ENCODE peak calls at places on chromosome 10, in six cellular contexts. One of them, this sample, is unnamed.

GRCh38 chr10:91579351-91579985 is 53.4 kb downstream of the PPP1R3C start:
- DNase-seq in stimulated activated CD4-positive, alpha-beta T cell treated with anti-CD3 and anti-CD28 coated beads, Interleukin-2, amount 100 ng/mL, for 24 hours: no peak
- DNase-seq in progenitor cell of endocrine pancreas: no peak
- DNase-seq in activated CD8-positive, alpha-beta T cell treated with anti-CD3 and anti-CD28 coated beads for 36 hours: no peak
- DNase-seq in neural progenitor cell: no peak
- DNase-seq in neural crest cell: no peak
- DNase-seq in this sample: no peak

GRCh38 chr10:89522463-89522862 is 12.9 kb downstream of the SLC16A12 start:
- DNase-seq in stimulated activated CD4-positive, alpha-beta T cell treated with anti-CD3 and anti-CD28 coated beads, Interleukin-2, amount 100 ng/mL, for 24 hours: no peak
- DNase-seq in progenitor cell of endocrine pancreas: no peak
- DNase-seq in activated CD8-positive, alpha-beta T cell treated with anti-CD3 and anti-CD28 coated beads for 36 hours: no peak
- DNase-seq in neural progenitor cell: no peak
- DNase-seq in neural crest cell: no peak
- DNase-seq in this sample: no peak

GRCh38 chr10:128064615-128065580 is 61.3 kb downstream of the MKI67 start:
- DNase-seq in stimulated activated CD4-positive, alpha-beta T cell treated with anti-CD3 and anti-CD28 coated beads, Interleukin-2, amount 100 ng/mL, for 24 hours: peak
- DNase-seq in progenitor cell of endocrine pancreas: no peak
- DNase-seq in activated CD8-positive, alpha-beta T cell treated with anti-CD3 and anti-CD28 coated beads for 36 hours: peak
- DNase-seq in neural progenitor cell: no peak
- DNase-seq in neural crest cell: no peak
- DNase-seq in this sample: peak

GRCh38 chr10:85657478-85658113 is 709.0 kb downstream of the GRID1 start:
- DNase-seq in stimulated activated CD4-positive, alpha-beta T cell treated with anti-CD3 and anti-CD28 coated beads, Interleukin-2, amount 100 ng/mL, for 24 hours: no peak
- DNase-seq in progenitor cell of endocrine pancreas: no peak
- DNase-seq in activated CD8-positive, alpha-beta T cell treated with anti-CD3 and anti-CD28 coated beads for 36 hours: no peak
- DNase-seq in neural progenitor cell: no peak
- DNase-seq in neural crest cell: no peak
- DNase-seq in this sample: no peak

GRCh38 chr10:103445767-103446567 is 6.2 kb downstream of the CALHM2 start:
- DNase-seq in stimulated activated CD4-positive, alpha-beta T cell treated with anti-CD3 and anti-CD28 coated beads, Interleukin-2, amount 100 ng/mL, for 24 hours: no peak
- DNase-seq in progenitor cell of endocrine pancreas: no peak
- DNase-seq in activated CD8-positive, alpha-beta T cell treated with anti-CD3 and anti-CD28 coated beads for 36 hours: no peak
- DNase-seq in neural progenitor cell: no peak
- DNase-seq in neural crest cell: no peak
- DNase-seq in this sample: no peak

GRCh38 chr10:82866424-82867020 is 991.5 kb downstream of the NRG3 start:
- DNase-seq in stimulated activated CD4-positive, alpha-beta T cell treated with anti-CD3 and anti-CD28 coated beads, Interleukin-2, amount 100 ng/mL, for 24 hours: no peak
- DNase-seq in progenitor cell of endocrine pancreas: no peak
- DNase-seq in activated CD8-positive, alpha-beta T cell treated with anti-CD3 and anti-CD28 coated beads for 36 hours: no peak
- DNase-seq in neural progenitor cell: no peak
- DNase-seq in neural crest cell: no peak
- DNase-seq in this sample: no peak

GRCh38 chr10:14353291-14353913 is 22.7 kb upstream of the FRMD4A start:
- DNase-seq in stimulated activated CD4-positive, alpha-beta T cell treated with anti-CD3 and anti-CD28 coated beads, Interleukin-2, amount 100 ng/mL, for 24 hours: no peak
- DNase-seq in progenitor cell of endocrine pancreas: no peak
- DNase-seq in activated CD8-positive, alpha-beta T cell treated with anti-CD3 and anti-CD28 coated beads for 36 hours: no peak
- DNase-seq in neural progenitor cell: no peak
- DNase-seq in neural crest cell: no peak
- DNase-seq in this sample: no peak

GRCh38 chr10:30763933-30764332 is 134.4 kb upstream of the LYZL2 start:
- DNase-seq in stimulated activated CD4-positive, alpha-beta T cell treated with anti-CD3 and anti-CD28 coated beads, Interleukin-2, amount 100 ng/mL, for 24 hours: no peak
- DNase-seq in progenitor cell of endocrine pancreas: no peak
- DNase-seq in activated CD8-positive, alpha-beta T cell treated with anti-CD3 and anti-CD28 coated beads for 36 hours: peak
- DNase-seq in neural progenitor cell: no peak
- DNase-seq in neural crest cell: no peak
- DNase-seq in this sample: peak

GRCh38 chr10:124918906-124919305 is 23.0 kb upstream of the ZRANB1 start:
- DNase-seq in stimulated activated CD4-positive, alpha-beta T cell treated with anti-CD3 and anti-CD28 coated beads, Interleukin-2, amount 100 ng/mL, for 24 hours: no peak
- DNase-seq in progenitor cell of endocrine pancreas: no peak
- DNase-seq in activated CD8-positive, alpha-beta T cell treated with anti-CD3 and anti-CD28 coated beads for 36 hours: no peak
- DNase-seq in neural progenitor cell: no peak
- DNase-seq in neural crest cell: no peak
- DNase-seq in this sample: no peak

GRCh38 chr10:52652431-52653220 is 120.0 kb downstream of the MBL2 start:
- DNase-seq in stimulated activated CD4-positive, alpha-beta T cell treated with anti-CD3 and anti-CD28 coated beads, Interleukin-2, amount 100 ng/mL, for 24 hours: no peak
- DNase-seq in progenitor cell of endocrine pancreas: no peak
- DNase-seq in activated CD8-positive, alpha-beta T cell treated with anti-CD3 and anti-CD28 coated beads for 36 hours: no peak
- DNase-seq in neural progenitor cell: no peak
- DNase-seq in neural crest cell: no peak
- DNase-seq in this sample: no peak

GRCh38 chr10:110972231-110973134 is 53.1 kb downstream of the SHOC2 start:
- DNase-seq in stimulated activated CD4-positive, alpha-beta T cell treated with anti-CD3 and anti-CD28 coated beads, Interleukin-2, amount 100 ng/mL, for 24 hours: no peak
- DNase-seq in progenitor cell of endocrine pancreas: no peak
- DNase-seq in activated CD8-positive, alpha-beta T cell treated with anti-CD3 and anti-CD28 coated beads for 36 hours: no peak
- DNase-seq in neural progenitor cell: no peak
- DNase-seq in neural crest cell: no peak
- DNase-seq in this sample: no peak

GRCh38 chr10:70715853-70716795 is 43.8 kb downstream of the ADAMTS14 start:
- DNase-seq in stimulated activated CD4-positive, alpha-beta T cell treated with anti-CD3 and anti-CD28 coated beads, Interleukin-2, amount 100 ng/mL, for 24 hours: peak
- DNase-seq in progenitor cell of endocrine pancreas: no peak
- DNase-seq in activated CD8-positive, alpha-beta T cell treated with anti-CD3 and anti-CD28 coated beads for 36 hours: peak
- DNase-seq in neural progenitor cell: peak
- DNase-seq in neural crest cell: peak
- DNase-seq in this sample: peak

GRCh38 chr10:35416628-35417625 is 80.6 kb downstream of the CCNY start:
- DNase-seq in stimulated activated CD4-positive, alpha-beta T cell treated with anti-CD3 and anti-CD28 coated beads, Interleukin-2, amount 100 ng/mL, for 24 hours: no peak
- DNase-seq in progenitor cell of endocrine pancreas: no peak
- DNase-seq in activated CD8-positive, alpha-beta T cell treated with anti-CD3 and anti-CD28 coated beads for 36 hours: peak
- DNase-seq in neural progenitor cell: peak
- DNase-seq in neural crest cell: no peak
- DNase-seq in this sample: no peak

GRCh38 chr10:82889703-82890102 is 1014.7 kb downstream of the NRG3 start:
- DNase-seq in stimulated activated CD4-positive, alpha-beta T cell treated with anti-CD3 and anti-CD28 coated beads, Interleukin-2, amount 100 ng/mL, for 24 hours: no peak
- DNase-seq in progenitor cell of endocrine pancreas: no peak
- DNase-seq in activated CD8-positive, alpha-beta T cell treated with anti-CD3 and anti-CD28 coated beads for 36 hours: no peak
- DNase-seq in neural progenitor cell: no peak
- DNase-seq in neural crest cell: no peak
- DNase-seq in this sample: no peak

GRCh38 chr10:103734731-103735130 is 120.6 kb downstream of the SH3PXD2A start:
- DNase-seq in stimulated activated CD4-positive, alpha-beta T cell treated with anti-CD3 and anti-CD28 coated beads, Interleukin-2, amount 100 ng/mL, for 24 hours: no peak
- DNase-seq in progenitor cell of endocrine pancreas: no peak
- DNase-seq in activated CD8-positive, alpha-beta T cell treated with anti-CD3 and anti-CD28 coated beads for 36 hours: no peak
- DNase-seq in neural progenitor cell: no peak
- DNase-seq in neural crest cell: no peak
- DNase-seq in this sample: no peak

GRCh38 chr10:128078136-128078969 is 47.9 kb downstream of the MKI67 start:
- DNase-seq in stimulated activated CD4-positive, alpha-beta T cell treated with anti-CD3 and anti-CD28 coated beads, Interleukin-2, amount 100 ng/mL, for 24 hours: peak
- DNase-seq in progenitor cell of endocrine pancreas: peak
- DNase-seq in activated CD8-positive, alpha-beta T cell treated with anti-CD3 and anti-CD28 coated beads for 36 hours: peak
- DNase-seq in neural progenitor cell: peak
- DNase-seq in neural crest cell: peak
- DNase-seq in this sample: no peak

GRCh38 chr10:111289467-111289866 is 212.6 kb downstream of the ADRA2A start:
- DNase-seq in stimulated activated CD4-positive, alpha-beta T cell treated with anti-CD3 and anti-CD28 coated beads, Interleukin-2, amount 100 ng/mL, for 24 hours: no peak
- DNase-seq in progenitor cell of endocrine pancreas: no peak
- DNase-seq in activated CD8-positive, alpha-beta T cell treated with anti-CD3 and anti-CD28 coated beads for 36 hours: no peak
- DNase-seq in neural progenitor cell: no peak
- DNase-seq in neural crest cell: no peak
- DNase-seq in this sample: no peak

GRCh38 chr10:103696411-103697145 is 158.8 kb downstream of the SH3PXD2A start:
- DNase-seq in stimulated activated CD4-positive, alpha-beta T cell treated with anti-CD3 and anti-CD28 coated beads, Interleukin-2, amount 100 ng/mL, for 24 hours: peak
- DNase-seq in progenitor cell of endocrine pancreas: no peak
- DNase-seq in activated CD8-positive, alpha-beta T cell treated with anti-CD3 and anti-CD28 coated beads for 36 hours: peak
- DNase-seq in neural progenitor cell: peak
- DNase-seq in neural crest cell: no peak
- DNase-seq in this sample: peak

GRCh38 chr10:48792121-48792520 is 107.4 kb downstream of the WDFY4 start:
- DNase-seq in stimulated activated CD4-positive, alpha-beta T cell treated with anti-CD3 and anti-CD28 coated beads, Interleukin-2, amount 100 ng/mL, for 24 hours: no peak
- DNase-seq in progenitor cell of endocrine pancreas: no peak
- DNase-seq in activated CD8-positive, alpha-beta T cell treated with anti-CD3 and anti-CD28 coated beads for 36 hours: no peak
- DNase-seq in neural progenitor cell: no peak
- DNase-seq in neural crest cell: no peak
- DNase-seq in this sample: no peak

GRCh38 chr10:79433324-79434222 is 11.9 kb downstream of the ZCCHC24 start:
- DNase-seq in stimulated activated CD4-positive, alpha-beta T cell treated with anti-CD3 and anti-CD28 coated beads, Interleukin-2, amount 100 ng/mL, for 24 hours: no peak
- DNase-seq in progenitor cell of endocrine pancreas: no peak
- DNase-seq in activated CD8-positive, alpha-beta T cell treated with anti-CD3 and anti-CD28 coated beads for 36 hours: no peak
- DNase-seq in neural progenitor cell: no peak
- DNase-seq in neural crest cell: no peak
- DNase-seq in this sample: no peak

GRCh38 chr10:133131053-133131452 is 29.0 kb upstream of the KNDC1 start:
- DNase-seq in stimulated activated CD4-positive, alpha-beta T cell treated with anti-CD3 and anti-CD28 coated beads, Interleukin-2, amount 100 ng/mL, for 24 hours: no peak
- DNase-seq in progenitor cell of endocrine pancreas: no peak
- DNase-seq in activated CD8-positive, alpha-beta T cell treated with anti-CD3 and anti-CD28 coated beads for 36 hours: no peak
- DNase-seq in neural progenitor cell: no peak
- DNase-seq in neural crest cell: no peak
- DNase-seq in this sample: no peak

GRCh38 chr10:97333601-97334369 is 744 bp downstream of the FRAT2 start:
- DNase-seq in stimulated activated CD4-positive, alpha-beta T cell treated with anti-CD3 and anti-CD28 coated beads, Interleukin-2, amount 100 ng/mL, for 24 hours: peak
- DNase-seq in progenitor cell of endocrine pancreas: no peak
- DNase-seq in activated CD8-positive, alpha-beta T cell treated with anti-CD3 and anti-CD28 coated beads for 36 hours: peak
- DNase-seq in neural progenitor cell: peak
- DNase-seq in neural crest cell: peak
- DNase-seq in this sample: peak

GRCh38 chr10:43715334-43715733 is 66.7 kb upstream of the ZNF32 start:
- DNase-seq in stimulated activated CD4-positive, alpha-beta T cell treated with anti-CD3 and anti-CD28 coated beads, Interleukin-2, amount 100 ng/mL, for 24 hours: no peak
- DNase-seq in progenitor cell of endocrine pancreas: no peak
- DNase-seq in activated CD8-positive, alpha-beta T cell treated with anti-CD3 and anti-CD28 coated beads for 36 hours: no peak
- DNase-seq in neural progenitor cell: no peak
- DNase-seq in neural crest cell: no peak
- DNase-seq in this sample: no peak

GRCh38 chr10:3259499-3259898 is 86.9 kb upstream of the PITRM1 start:
- DNase-seq in stimulated activated CD4-positive, alpha-beta T cell treated with anti-CD3 and anti-CD28 coated beads, Interleukin-2, amount 100 ng/mL, for 24 hours: no peak
- DNase-seq in progenitor cell of endocrine pancreas: no peak
- DNase-seq in activated CD8-positive, alpha-beta T cell treated with anti-CD3 and anti-CD28 coated beads for 36 hours: no peak
- DNase-seq in neural progenitor cell: no peak
- DNase-seq in neural crest cell: no peak
- DNase-seq in this sample: no peak

GRCh38 chr10:102485093-102485785 is 17.3 kb downstream of the ACTR1A start:
- DNase-seq in stimulated activated CD4-positive, alpha-beta T cell treated with anti-CD3 and anti-CD28 coated beads, Interleukin-2, amount 100 ng/mL, for 24 hours: no peak
- DNase-seq in progenitor cell of endocrine pancreas: no peak
- DNase-seq in activated CD8-positive, alpha-beta T cell treated with anti-CD3 and anti-CD28 coated beads for 36 hours: no peak
- DNase-seq in neural progenitor cell: no peak
- DNase-seq in neural crest cell: no peak
- DNase-seq in this sample: no peak

GRCh38 chr10:100737359-100738054 is 7.9 kb upstream of the PAX2 start:
- DNase-seq in stimulated activated CD4-positive, alpha-beta T cell treated with anti-CD3 and anti-CD28 coated beads, Interleukin-2, amount 100 ng/mL, for 24 hours: no peak
- DNase-seq in progenitor cell of endocrine pancreas: no peak
- DNase-seq in activated CD8-positive, alpha-beta T cell treated with anti-CD3 and anti-CD28 coated beads for 36 hours: no peak
- DNase-seq in neural progenitor cell: peak
- DNase-seq in neural crest cell: no peak
- DNase-seq in this sample: no peak

GRCh38 chr10:101588879-101589278 is 758 bp downstream of the DPCD start:
- DNase-seq in stimulated activated CD4-positive, alpha-beta T cell treated with anti-CD3 and anti-CD28 coated beads, Interleukin-2, amount 100 ng/mL, for 24 hours: no peak
- DNase-seq in progenitor cell of endocrine pancreas: no peak
- DNase-seq in activated CD8-positive, alpha-beta T cell treated with anti-CD3 and anti-CD28 coated beads for 36 hours: no peak
- DNase-seq in neural progenitor cell: no peak
- DNase-seq in neural crest cell: no peak
- DNase-seq in this sample: no peak

GRCh38 chr10:43114743-43115611 is 23.3 kb upstream of the CSGALNACT2 start:
- DNase-seq in stimulated activated CD4-positive, alpha-beta T cell treated with anti-CD3 and anti-CD28 coated beads, Interleukin-2, amount 100 ng/mL, for 24 hours: no peak
- DNase-seq in progenitor cell of endocrine pancreas: no peak
- DNase-seq in activated CD8-positive, alpha-beta T cell treated with anti-CD3 and anti-CD28 coated beads for 36 hours: no peak
- DNase-seq in neural progenitor cell: no peak
- DNase-seq in neural crest cell: no peak
- DNase-seq in this sample: no peak

GRCh38 chr10:74103560-74104248 is 46.9 kb downstream of the AP3M1 start:
- DNase-seq in stimulated activated CD4-positive, alpha-beta T cell treated with anti-CD3 and anti-CD28 coated beads, Interleukin-2, amount 100 ng/mL, for 24 hours: no peak
- DNase-seq in progenitor cell of endocrine pancreas: no peak
- DNase-seq in activated CD8-positive, alpha-beta T cell treated with anti-CD3 and anti-CD28 coated beads for 36 hours: no peak
- DNase-seq in neural progenitor cell: peak
- DNase-seq in neural crest cell: no peak
- DNase-seq in this sample: no peak

GRCh38 chr10:53843691-53844362 is 957.2 kb downstream of the PCDH15 start:
- DNase-seq in stimulated activated CD4-positive, alpha-beta T cell treated with anti-CD3 and anti-CD28 coated beads, Interleukin-2, amount 100 ng/mL, for 24 hours: no peak
- DNase-seq in progenitor cell of endocrine pancreas: no peak
- DNase-seq in activated CD8-positive, alpha-beta T cell treated with anti-CD3 and anti-CD28 coated beads for 36 hours: no peak
- DNase-seq in neural progenitor cell: no peak
- DNase-seq in neural crest cell: no peak
- DNase-seq in this sample: no peak

GRCh38 chr10:14839305-14839695 is 1.2 kb downstream of the HSPA14 start:
- DNase-seq in stimulated activated CD4-positive, alpha-beta T cell treated with anti-CD3 and anti-CD28 coated beads, Interleukin-2, amount 100 ng/mL, for 24 hours: peak
- DNase-seq in progenitor cell of endocrine pancreas: no peak
- DNase-seq in activated CD8-positive, alpha-beta T cell treated with anti-CD3 and anti-CD28 coated beads for 36 hours: peak
- DNase-seq in neural progenitor cell: peak
- DNase-seq in neural crest cell: no peak
- DNase-seq in this sample: no peak

GRCh38 chr10:125984346-125984745 is 88.0 kb downstream of the FANK1 start:
- DNase-seq in stimulated activated CD4-positive, alpha-beta T cell treated with anti-CD3 and anti-CD28 coated beads, Interleukin-2, amount 100 ng/mL, for 24 hours: no peak
- DNase-seq in progenitor cell of endocrine pancreas: no peak
- DNase-seq in activated CD8-positive, alpha-beta T cell treated with anti-CD3 and anti-CD28 coated beads for 36 hours: no peak
- DNase-seq in neural progenitor cell: no peak
- DNase-seq in neural crest cell: no peak
- DNase-seq in this sample: no peak

This sample was measured in stimulated activated naive B cell treated with anti-CD40 and anti-IgM and Interleukin-4, amounts not matched to agents 10 μg/mL and 1 μg/mL and 100 μg/mL, for 72 hours.